ENCODE peak calls at places on chromosomes 4 and X, in six cellular contexts. W, V, T, I, U and H are unnamed samples.

GRCh38 chrX:54178100-54178940 is 4.7 kb downstream of the FAM120C start:
- DNase-seq in V (no peak), W (no peak), T (no peak), U (no peak), I (no peak), H (no peak)

GRCh38 chr4:55553442-55553841 is 6.7 kb upstream of the CLOCK start:
- DNase-seq in W (no peak), I (peak; percentile 2), V (peak; percentile 63), T (peak; percentile 51), U (peak; percentile 32), H (peak; percentile 22)

GRCh38 chr4:95701500-95701899 is 138.4 kb upstream of the PDHA2 start:
- DNase-seq in U (no peak), V (no peak), T (no peak), I (no peak), W (no peak), H (no peak)

GRCh38 chr4:181860157-181860556 is 383.0 kb upstream of the TENM3 start:
- DNase-seq in I (no peak), T (no peak), V (no peak), W (no peak), U (no peak), H (no peak)

GRCh38 chrX:66074920-66075879 is 35.3 kb upstream of the VSIG4 start:
- DNase-seq in V (no peak), T (no peak), U (no peak), I (no peak), W (no peak), H (peak; percentile 73)

GRCh38 chrX:15165832-15166231 is 104.1 kb downstream of the ASB9 start:
- DNase-seq in U (no peak), W (no peak), I (no peak), T (no peak), V (peak; percentile 52), H (no peak)

GRCh38 chr4:174835536-174835935 is 6.5 kb upstream of the GLRA3 start:
- DNase-seq in V (no peak), U (no peak), W (no peak), T (no peak), I (no peak), H (no peak)

GRCh38 chrX:109974906-109975655 is 27.8 kb upstream of the TMEM164 start:
- DNase-seq in T (no peak), W (no peak), U (no peak), I (no peak), V (no peak), H (no peak)

GRCh38 chr4:82624819-82625218 is 63.0 kb upstream of the TMEM150C start:
- DNase-seq in U (no peak), T (no peak), W (no peak), V (no peak), I (no peak), H (no peak)

GRCh38 chr4:4260185-4260751 is 12.2 kb upstream of the TMEM128 start:
- DNase-seq in W (no peak), I (no peak), U (no peak), V (no peak), T (no peak), H (no peak)

GRCh38 chr4:174423257-174423944 is 98.9 kb downstream of the HPGD start:
- DNase-seq in T (no peak), W (no peak), U (peak; percentile 54), I (peak; percentile 9), V (no peak), H (peak; percentile 15)

GRCh38 chr4:40515398-40516293 is 114.0 kb downstream of the RBM47 start:
- DNase-seq in V (peak; percentile 61), W (no peak), T (no peak), U (peak; percentile 72), I (no peak), H (peak; percentile 28)

GRCh38 chrX:70769659-70770232 is 138.8 kb downstream of the TEX11 start:
- DNase-seq in W (no peak), V (no peak), T (no peak), U (no peak), I (no peak), H (no peak)

GRCh38 chr4:30094866-30095265 is 625.3 kb upstream of the PCDH7 start:
- DNase-seq in U (no peak), V (no peak), W (no peak), T (no peak), I (no peak), H (no peak)

GRCh38 chrX:34629572-34629971 is 27.5 kb downstream of the TMEM47 start:
- DNase-seq in W (no peak), V (no peak), T (no peak), U (no peak), I (no peak), H (no peak)

GRCh38 chrX:130340271-130340670 is 552 bp downstream of the SLC25A14 start:
- DNase-seq in V (no peak), U (no peak), I (no peak), T (no peak), W (no peak), H (no peak)

GRCh38 chr4:78517050-78517652 is 34.4 kb upstream of the ANXA3 start:
- DNase-seq in V (no peak), I (no peak), U (no peak), W (no peak), T (no peak), H (no peak)

GRCh38 chrX:26442340-26442739 is 226.4 kb downstream of the MAGEB5 start:
- DNase-seq in T (no peak), U (no peak), V (no peak), I (no peak), W (no peak), H (no peak)

GRCh38 chrX:76555816-76556215 is 128.3 kb downstream of the MAGEE1 start:
- DNase-seq in T (no peak), V (peak; percentile 81), W (no peak), I (no peak), U (no peak), H (no peak)

GRCh38 chrX:12866451-12867377 is at the start of gene TLR7:
- DNase-seq in V (no peak), U (no peak), T (no peak), I (no peak), W (no peak), H (no peak)

GRCh38 chr4:86891785-86892638 is at the start of gene C4orf36:
- DNase-seq in I (no peak), T (peak; percentile 74), V (peak; percentile 94), W (peak; percentile 54), U (peak; percentile 79), H (peak; percentile 70)

GRCh38 chrX:148940411-148940996 is 440.1 kb downstream of the AFF2 start:
- DNase-seq in V (no peak), T (no peak), I (no peak), W (no peak), U (no peak), H (no peak)

GRCh38 chr4:158722291-158722916 is 792 bp downstream of the PPID start:
- DNase-seq in W (no peak), U (no peak), V (peak; percentile 65), T (no peak), I (no peak), H (no peak)

GRCh38 chr4:165873298-165874071 is 448 bp downstream of the TLL1 start:
- DNase-seq in V (peak; percentile 79), I (no peak), T (peak; percentile 43), W (no peak), U (peak; percentile 31), H (peak; percentile 58)

GRCh38 chr4:119647558-119647957 is 19.0 kb upstream of the PDE5A start:
- DNase-seq in V (no peak), T (no peak), I (no peak), W (no peak), U (no peak), H (no peak)

GRCh38 chr4:183443609-183444148 is 757 bp upstream of the CDKN2AIP start:
- DNase-seq in U (no peak), T (no peak), W (peak; percentile 24), V (no peak), I (peak; percentile 10), H (no peak)

GRCh38 chr4:73405138-73405537 is 1.1 kb downstream of the ALB start:
- DNase-seq in U (no peak), I (no peak), T (no peak), W (no peak), V (no peak), H (no peak)

GRCh38 chr4:113049421-113050355 is at the start of gene ANK2:
- DNase-seq in V (peak; percentile 89), T (peak; percentile 43), U (no peak), I (no peak), W (no peak), H (no peak)

GRCh38 chr4:106587558-106587957 is 219.0 kb upstream of the GIMD1 start:
- DNase-seq in U (no peak), V (no peak), I (no peak), W (no peak), T (no peak), H (no peak)

GRCh38 chrX:84219551-84219950 is 31.6 kb upstream of the RPS6KA6 start:
- DNase-seq in V (no peak), W (no peak), U (no peak), I (no peak), T (no peak), H (no peak)
- H3K9me3 ChIP-seq in V (no peaks in the 10 kb centered on the region), W (no peaks in the 10 kb centered on the region), U (no peaks in the 10 kb centered on the region), I (no peaks in the 10 kb centered on the region), T (no peaks in the 10 kb centered on the region), H (no peaks in the 10 kb centered on the region)

DNA sequence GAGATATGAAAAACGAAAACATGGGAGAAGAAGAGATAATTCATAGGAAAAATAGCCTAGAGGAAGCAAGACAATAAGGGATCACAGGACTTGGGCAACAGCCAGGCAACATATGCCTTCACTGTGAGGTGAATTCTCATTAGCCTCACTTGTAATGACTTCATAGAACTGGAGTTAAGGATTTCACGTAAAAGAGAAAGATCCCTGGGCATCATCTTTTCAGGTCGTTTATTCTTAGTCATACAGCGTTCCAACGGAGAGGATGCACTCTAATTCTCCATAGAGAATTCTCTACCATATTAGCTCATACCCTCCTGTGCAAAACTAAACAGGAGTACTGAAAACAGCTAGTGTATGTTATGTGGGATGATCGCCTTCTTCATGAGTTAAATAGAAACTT is 1.4 kb downstream of the PRKG2 start:
- DNase-seq in I (no peak), T (no peak), W (no peak), U (no peak), V (no peak), H (no peak)
- H3K4me3 ChIP-seq in I (no peak overlapping the region), T (no peak overlapping the region), W (no peak overlapping the region), U (no peak overlapping the region), V (no peak overlapping the region), H (no peak overlapping the region)

GRCh38 chr4:19386786-19387185 is 864.9 kb upstream of the SLIT2 start:
- DNase-seq in I (no peak), U (no peak), T (no peak), W (no peak), V (no peak), H (no peak)
- H3K9me3 ChIP-seq in I (no peaks in the 10 kb centered on the region), U (no peaks in the 10 kb centered on the region), T (no peaks in the 10 kb centered on the region), W (no peaks in the 10 kb centered on the region), V (no peaks in the 10 kb centered on the region), H (no peaks in the 10 kb centered on the region)

GRCh38 chr4:129094347-129094746 is 1.0 kb upstream of the SCLT1 start:
- DNase-seq in U (no peak), W (no peak), T (no peak), V (no peak), I (no peak), H (no peak)

GRCh38 chr4:129095811-129096454 is at the start of gene C4orf33:
- DNase-seq in I (peak; percentile 33), T (peak; percentile 61), U (peak; percentile 74), W (peak; percentile 53), V (peak; percentile 84), H (peak; percentile 65)

GRCh38 chr4:129098578-129098977 is 2.6 kb downstream of the C4orf33 start:
- DNase-seq in U (no peak), V (no peak), W (no peak), I (no peak), T (no peak), H (no peak)

GRCh38 chr4:129092636-129093172 is 635 bp downstream of the SCLT1 start:
- DNase-seq in U (no peak), T (no peak), I (no peak), W (no peak), V (no peak), H (no peak)

GRCh38 chr4:129093173-129093974 is at the start of gene SCLT1:
- DNase-seq in T (peak; percentile 98), V (peak; percentile 99), W (peak; percentile 97), I (peak; percentile 97), U (peak; percentile 100), H (peak; percentile 99)
- H3K4me3 ChIP-seq in T (peak within 1 kb of the TSS; percentile 80), V (peak within 1 kb of the TSS; percentile 93), W (peak within 1 kb of the TSS; percentile 75), I (peak within 1 kb of the TSS; percentile 79), U (peak within 1 kb of the TSS; percentile 85), H (peak within 1 kb of the TSS; percentile 84)